ENCODE peak calls at places on chromosome 5, in eight cellular contexts. F is Peyer's patch; T is GM03348; M is stimulated activated CD4-positive, alpha-beta T cell treated with anti-CD3 and anti-CD28 coated beads, Interleukin-4, amount 100 ng/mL, for 1 hour; B is activated CD4-positive, alpha-beta T cell treated with anti-CD3 and anti-CD28 coated beads, Interleukin-2, amount 50 U/mL, for 1 hour; G is astrocyte of the spinal cord; U is H9; A is SK-N-SH. I is an unnamed sample.

GRCh38 chr5:77304388-77304787 is 93.9 kb downstream of the PDE8B start:
- DNase-seq in F (no peak), T (no peak), M (no peak), B (no peak), G (no peak), U (no peak), A (no peak), I (no peak)

GRCh38 chr5:141512390-141513020 is 23.6 kb downstream of the PCDHGC5 start:
- DNase-seq in F (peak; percentile 84), T (peak; percentile 74), M (peak; percentile 86), B (peak; percentile 87), G (peak; percentile 69), U (peak; percentile 97), A (peak; percentile 69), I (peak; percentile 75)

GRCh38 chr5:124651663-124652513 is 94.6 kb downstream of the ZNF608 start:
- DNase-seq in F (peak; percentile 86), T (peak; percentile 95), M (peak; percentile 26), B (no peak), G (peak; percentile 64), U (peak; percentile 89), A (peak; percentile 90), I (peak; percentile 68)

GRCh38 chr5:175738126-175738525 is 80.3 kb downstream of the HRH2 start:
- DNase-seq in F (no peak), T (no peak), M (no peak), B (no peak), G (no peak), U (no peak), A (no peak), I (no peak)

GRCh38 chr5:11483630-11484029 is 420.6 kb downstream of the CTNND2 start:
- DNase-seq in F (no peak), T (no peak), M (no peak), B (no peak), G (peak; percentile 1), U (no peak), A (no peak), I (no peak)

GRCh38 chr5:14522721-14523120 is 58.9 kb upstream of the OTULINL start:
- DNase-seq in F (no peak), T (no peak), M (no peak), B (no peak), G (no peak), U (no peak), A (no peak), I (no peak)

GRCh38 chr5:143115381-143115780 is 288.1 kb downstream of the NR3C1 start:
- DNase-seq in F (no peak), T (no peak), M (no peak), B (no peak), G (no peak), U (no peak), A (no peak), I (no peak)

GRCh38 chr5:10366310-10367297 is 13.1 kb downstream of the MARCHF6 start:
- DNase-seq in F (no peak), T (peak; percentile 21), M (no peak), B (no peak), G (peak; percentile 62), U (no peak), A (no peak), I (no peak)

GRCh38 chr5:31048282-31048974 is 145.1 kb upstream of the CDH6 start:
- DNase-seq in F (no peak), T (no peak), M (no peak), B (no peak), G (no peak), U (no peak), A (no peak), I (no peak)

GRCh38 chr5:133287500-133287899 is 235.7 kb downstream of the HSPA4 start:
- DNase-seq in F (peak; percentile 58), T (peak; percentile 57), M (peak; percentile 36), B (peak; percentile 43), G (peak; percentile 42), U (peak; percentile 67), A (peak; percentile 79), I (peak; percentile 38)

GRCh38 chr5:145568581-145568980 is 266.6 kb downstream of the PRELID2 start:
- DNase-seq in F (no peak), T (peak; percentile 20), M (no peak), B (no peak), G (peak; percentile 35), U (no peak), A (no peak), I (no peak)

GRCh38 chr5:151284392-151284967 is 19.1 kb downstream of the SLC36A3 start:
- DNase-seq in F (no peak), T (no peak), M (no peak), B (no peak), G (no peak), U (peak; percentile 43), A (no peak), I (no peak)

GRCh38 chr5:34483442-34484033 is 172.6 kb upstream of the RAI14 start:
- DNase-seq in F (no peak), T (no peak), M (no peak), B (no peak), G (no peak), U (peak; percentile 64), A (no peak), I (no peak)

GRCh38 chr5:2278825-2279224 is 396.1 kb upstream of the IRX4 start:
- DNase-seq in F (no peak), T (no peak), M (no peak), B (no peak), G (no peak), U (no peak), A (no peak), I (no peak)

GRCh38 chr5:50593681-50594080 is 72.8 kb upstream of the PARP8 start:
- DNase-seq in F (no peak), T (no peak), M (no peak), B (no peak), G (no peak), U (no peak), A (no peak), I (no peak)

GRCh38 chr5:81800797-81801196 is 49.9 kb upstream of the SSBP2 start:
- DNase-seq in F (no peak), T (peak; percentile 29), M (no peak), B (no peak), G (no peak), U (no peak), A (no peak), I (no peak)

GRCh38 chr5:19713740-19714139 is 274.3 kb downstream of the CDH18 start:
- DNase-seq in F (no peak), T (no peak), M (no peak), B (no peak), G (no peak), U (no peak), A (no peak), I (no peak)

GRCh38 chr5:26986985-26987384 is 51.4 kb downstream of the CDH9 start:
- DNase-seq in F (no peak), T (no peak), M (no peak), B (no peak), G (no peak), U (no peak), A (no peak), I (no peak)

GRCh38 chr5:88666761-88667186 is 216.2 kb downstream of the MEF2C start:
- DNase-seq in F (no peak), T (no peak), M (no peak), B (no peak), G (peak; percentile 77), U (peak; percentile 73), A (no peak), I (no peak)

GRCh38 chr5:81856948-81857928 is 106.3 kb upstream of the SSBP2 start:
- DNase-seq in F (no peak), T (no peak), M (no peak), B (no peak), G (peak; percentile 15), U (peak; percentile 58), A (peak; percentile 81), I (no peak)

GRCh38 chr5:180470966-180471582 is 23.1 kb upstream of the CNOT6 start:
- DNase-seq in F (no peak), T (peak; percentile 88), M (peak; percentile 51), B (peak; percentile 49), G (peak; percentile 49), U (peak; percentile 74), A (peak; percentile 87), I (peak; percentile 75)

GRCh38 chr5:97553829-97554452 is 370.9 kb upstream of the RIOK2 start:
- DNase-seq in F (no peak), T (no peak), M (no peak), B (no peak), G (no peak), U (no peak), A (no peak), I (no peak)

GRCh38 chr5:123554601-123555000 is 42.6 kb downstream of the CSNK1G3 start:
- DNase-seq in F (no peak), T (no peak), M (no peak), B (no peak), G (no peak), U (no peak), A (no peak), I (no peak)

GRCh38 chr5:132759114-132760042 is 12.2 kb downstream of the CCNI2 start:
- DNase-seq in F (no peak), T (no peak), M (no peak), B (no peak), G (no peak), U (no peak), A (no peak), I (no peak)

GRCh38 chr5:169178754-169179153 is 122.2 kb downstream of the SLIT3 start:
- DNase-seq in F (no peak), T (no peak), M (no peak), B (no peak), G (no peak), U (no peak), A (no peak), I (no peak)

GRCh38 chr5:132767150-132767549 is 9.9 kb downstream of the SEPTIN8 start:
- DNase-seq in F (peak; percentile 15), T (no peak), M (no peak), B (no peak), G (no peak), U (no peak), A (no peak), I (no peak)

GRCh38 chr5:67206381-67207328 is 10.1 kb upstream of the CD180 start:
- DNase-seq in F (no peak), T (peak; percentile 23), M (peak; percentile 74), B (peak; percentile 77), G (peak; percentile 46), U (no peak), A (no peak), I (peak; percentile 90)

GRCh38 chr5:59209758-59210359 is 627.0 kb downstream of the RAB3C start:
- DNase-seq in F (no peak), T (no peak), M (no peak), B (no peak), G (peak; percentile 9), U (no peak), A (peak; percentile 54), I (no peak)

GRCh38 chr5:68682400-68683152 is 411.2 kb upstream of the SLC30A5 start:
- DNase-seq in F (no peak), T (no peak), M (no peak), B (no peak), G (no peak), U (no peak), A (no peak), I (no peak)

GRCh38 chr5:175693746-175694145 is 35.9 kb downstream of the HRH2 start:
- DNase-seq in F (peak; percentile 36), T (no peak), M (no peak), B (no peak), G (no peak), U (no peak), A (no peak), I (no peak)

GRCh38 chr5:131747180-131748105 is 49.4 kb downstream of the FNIP1 start:
- DNase-seq in F (no peak), T (peak; percentile 12), M (no peak), B (no peak), G (peak; percentile 40), U (no peak), A (no peak), I (no peak)

GRCh38 chr5:133220851-133221674 is 169.2 kb downstream of the HSPA4 start:
- DNase-seq in F (no peak), T (no peak), M (no peak), B (no peak), G (peak; percentile 48), U (no peak), A (no peak), I (no peak)